ENCODE peak calls at places on chromosomes 16 and 17, in four cellular contexts. L is A549, H is K562, T is HepG2. Z is an unnamed sample.

GRCh38 chr16:48611329-48612137 is 1.6 kb upstream of the N4BP1 start:
- DNase-seq in L (peak; percentile 26), H (peak; percentile 42), T (peak; percentile 79), Z (no peak)

GRCh38 chr17:73387746-73388577 is 76.2 kb upstream of the CDC42EP4 start:
- DNase-seq in L (no peak), H (no peak), T (no peak), Z (no peak)

GRCh38 chr16:46949216-46949892 is 24.1 kb downstream of the DNAJA2 start:
- DNase-seq in L (no peak), H (no peak), T (no peak), Z (no peak)

GRCh38 chr17:77214743-77215142 is 74.0 kb downstream of the SEC14L1 start:
- DNase-seq in L (peak; percentile 79), H (peak; percentile 35), T (peak; percentile 65), Z (peak; percentile 31)

GRCh38 chr16:62289230-62289629 is 253.0 kb upstream of the CDH8 start:
- DNase-seq in L (no peak), H (no peak), T (no peak), Z (no peak)

GRCh38 chr16:81738831-81739496 is 40.1 kb upstream of the PLCG2 start:
- DNase-seq in L (no peak), H (peak; percentile 64), T (no peak), Z (no peak)

GRCh38 chr17:50052241-50052788 is 3.6 kb upstream of the ITGA3 start:
- DNase-seq in L (no peak), H (no peak), T (no peak), Z (no peak)

GRCh38 chr16:67395105-67395457 is 1.8 kb upstream of the TPPP3 start:
- DNase-seq in L (no peak), H (no peak), T (no peak), Z (no peak)

GRCh38 chr16:66247516-66248089 is 118.9 kb upstream of the CDH5 start:
- DNase-seq in L (no peak), H (no peak), T (no peak), Z (peak; percentile 71)

GRCh38 chr16:11016993-11017392 is 72.6 kb downstream of the CLEC16A start:
- DNase-seq in L (peak; percentile 56), H (no peak), T (peak; percentile 74), Z (peak; percentile 58)

GRCh38 chr16:87041732-87042131 is 275.5 kb downstream of the C16orf95 start:
- DNase-seq in L (no peak), H (no peak), T (no peak), Z (no peak)

GRCh38 chr17:74542727-74543383 is 3.1 kb downstream of the CD300C start:
- DNase-seq in L (no peak), H (no peak), T (no peak), Z (no peak)

GRCh38 chr17:17191346-17191792 is 14.8 kb downstream of the PLD6 start:
- DNase-seq in L (no peak), H (no peak), T (no peak), Z (peak; percentile 88)

DNA sequence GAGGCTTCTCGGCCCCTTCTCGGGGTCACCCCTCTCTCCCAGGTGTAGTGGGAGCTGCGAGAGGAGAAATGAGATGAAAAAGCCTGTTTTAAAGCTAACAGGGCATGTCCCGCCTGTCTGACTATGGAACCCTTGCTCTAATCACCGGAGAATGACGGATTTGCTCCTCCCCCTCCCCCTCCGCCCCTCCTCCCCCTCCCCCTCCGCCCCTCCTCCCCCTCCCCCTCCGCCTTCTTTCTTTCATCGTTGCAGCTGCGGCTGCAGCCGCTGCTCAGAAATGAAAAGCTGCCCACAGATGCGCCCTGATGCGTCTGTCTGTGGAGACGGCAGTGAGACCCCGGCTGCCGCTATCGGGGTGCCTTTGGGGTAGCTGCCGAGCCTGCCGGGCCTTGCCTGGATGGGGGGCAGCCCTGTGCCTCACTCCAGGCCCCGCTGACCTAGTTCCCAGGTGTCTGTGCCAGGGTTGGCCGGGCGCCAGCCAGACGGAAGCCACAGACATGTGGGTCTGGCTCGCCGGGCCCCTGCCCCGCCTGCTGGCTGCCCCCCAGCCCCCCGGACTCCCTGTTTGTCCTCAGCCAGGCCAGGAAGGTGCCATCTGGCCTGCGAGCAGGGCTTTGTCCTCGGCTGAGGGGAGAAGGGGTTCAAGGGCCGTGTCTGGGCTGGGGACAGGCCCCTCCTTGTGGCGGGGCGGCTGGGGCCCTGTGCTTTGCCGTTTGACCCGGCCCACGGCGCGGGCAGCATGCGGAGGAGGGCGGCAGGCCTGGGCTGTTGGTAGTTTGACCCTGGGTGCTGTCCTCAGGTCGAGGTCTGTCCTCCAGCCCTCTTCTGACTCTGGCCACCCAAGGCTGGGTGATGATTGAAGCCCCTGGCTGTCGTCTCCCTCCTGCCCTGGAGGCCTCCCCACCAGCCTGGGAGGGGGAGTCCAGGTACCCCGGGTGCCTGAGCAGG is 37.6 kb downstream of the GINS2 start:
- DNase-seq in L (no peak), H (no peak), T (no peak), Z (no peak)
- TF ChIP-seq MAZ in L (no peak), H (no peak), T (no peak), Z (no peak)

DNA sequence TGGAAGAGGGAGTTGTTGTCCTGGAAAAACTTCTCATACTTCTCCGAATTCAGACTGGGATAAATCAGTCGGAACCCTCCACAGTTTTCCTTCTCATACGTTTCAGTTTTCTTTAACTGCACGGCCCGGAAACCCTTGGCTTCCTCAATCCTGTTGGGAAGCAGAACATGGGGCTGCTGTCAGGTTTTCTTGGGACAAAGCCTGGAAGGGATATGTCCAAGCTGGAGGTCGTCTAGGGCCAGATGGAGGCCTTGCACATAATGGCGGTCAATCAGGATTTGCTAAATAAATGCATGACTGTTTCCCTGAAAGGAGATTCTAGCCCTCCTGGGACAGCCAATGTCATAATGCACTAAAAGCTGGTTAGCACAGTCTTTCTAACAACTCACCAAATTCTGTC is 29.2 kb downstream of the TTLL6 start:
- DNase-seq in L (no peak), H (no peak), T (no peak), Z (no peak)
- TF ChIP-seq MAZ in L (no peak), H (no peak), T (no peak), Z (no peak)

GRCh38 chr16:71547168-71547567 is 20.9 kb downstream of the CHST4 start:
- DNase-seq in L (no peak), H (no peak), T (no peak), Z (no peak)

GRCh38 chr16:71536752-71537499 is 10.7 kb downstream of the CHST4 start:
- DNase-seq in L (no peak), H (no peak), T (no peak), Z (no peak)

GRCh38 chr16:71537643-71538042 is 11.4 kb downstream of the CHST4 start:
- DNase-seq in L (peak; percentile 64), H (peak; percentile 55), T (peak; percentile 66), Z (peak; percentile 41)

GRCh38 chr16:71542377-71542776 is 16.2 kb downstream of the CHST4 start:
- DNase-seq in L (peak; percentile 61), H (peak; percentile 58), T (peak; percentile 63), Z (peak; percentile 6)
- TF ChIP-seq MAZ in L (no peak), H (no peak), T (no peak), Z (no peak)

GRCh38 chr17:79930786-79931516 is 91.7 kb upstream of the CBX4 start:
- DNase-seq in L (no peak), H (no peak), T (no peak), Z (no peak)

GRCh38 chr17:79927688-79928501 is 88.7 kb upstream of the CBX4 start:
- DNase-seq in L (no peak), H (no peak), T (no peak), Z (no peak)

GRCh38 chr17:79928502-79929256 is 89.4 kb upstream of the CBX4 start:
- DNase-seq in L (no peak), H (no peak), T (no peak), Z (no peak)

GRCh38 chr17:79930077-79930785 is 91.0 kb upstream of the CBX4 start:
- DNase-seq in L (no peak), H (no peak), T (no peak), Z (no peak)

DNA sequence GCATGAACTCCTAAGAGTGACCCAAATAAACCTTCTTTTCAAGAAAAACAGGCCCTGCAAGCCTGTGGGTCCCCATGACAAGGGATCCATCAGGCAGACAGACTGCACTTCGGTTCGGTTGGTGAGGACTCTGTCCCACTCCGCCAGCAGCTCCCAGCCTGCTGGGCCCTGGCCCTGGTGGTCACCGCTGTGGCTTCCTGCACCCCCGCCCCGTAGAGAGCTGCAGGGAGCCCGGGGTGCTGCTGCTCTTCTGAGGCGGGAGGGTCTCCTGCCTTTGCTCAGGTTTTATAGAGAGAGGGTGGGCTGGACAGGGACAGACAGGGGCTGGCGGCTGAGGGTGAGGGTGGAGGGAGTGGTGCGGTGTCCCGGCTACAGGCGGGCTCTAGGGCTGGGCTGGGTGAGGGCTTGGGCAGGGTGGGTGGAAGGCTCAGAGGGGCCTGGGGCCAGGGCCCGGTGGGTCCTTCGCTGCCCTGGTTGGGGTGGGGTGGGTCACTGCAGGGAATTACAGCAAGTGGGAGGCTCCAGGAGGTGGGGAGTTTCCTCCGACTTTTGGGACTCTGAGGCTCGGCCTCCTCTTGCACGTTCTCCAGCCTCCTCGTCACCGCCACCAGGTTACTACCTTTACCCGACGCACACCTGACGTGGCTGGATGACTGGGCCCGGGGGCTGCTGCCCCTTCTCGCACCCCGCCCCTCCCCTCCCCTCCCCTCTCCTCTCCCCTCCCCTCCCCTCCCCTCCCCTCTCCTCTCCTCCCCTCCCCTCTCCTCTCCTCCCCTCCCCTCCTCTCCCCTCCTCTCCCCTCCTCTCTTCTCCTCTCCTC is 90.2 kb upstream of the CBX4 start:
- DNase-seq in L (no peak), H (no peak), T (no peak), Z (no peak)
- TF ChIP-seq MAZ in L (no peak), H (no peak), T (peak; percentile 15), Z (no peak)

DNA sequence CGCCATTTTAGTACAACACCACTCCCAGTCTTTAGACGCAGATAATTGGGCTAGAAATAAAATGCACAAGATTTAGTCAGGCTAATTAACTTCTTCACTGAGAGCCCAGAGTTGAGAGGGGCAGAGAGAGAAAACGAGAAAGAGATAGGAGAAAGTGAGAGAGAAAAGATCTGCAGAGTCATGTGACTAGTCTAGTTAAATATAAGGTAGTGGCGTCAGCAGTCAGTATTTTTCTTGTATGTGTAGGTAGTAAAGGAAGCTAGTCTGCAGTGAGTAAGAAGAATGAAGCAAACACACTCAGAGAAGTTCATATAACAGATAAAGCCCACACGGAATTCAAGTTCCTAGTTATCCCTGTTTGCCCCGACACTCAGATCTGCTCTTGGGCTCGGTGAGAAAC is 392.6 kb upstream of the ERCC4 start:
- DNase-seq in L (no peak), H (no peak), T (no peak), Z (no peak)
- TF ChIP-seq MAZ in L (no peak), H (no peak), T (no peak), Z (no peak)

GRCh38 chr16:13120557-13120956 is 219.2 kb downstream of the SHISA9 start:
- DNase-seq in L (no peak), H (no peak), T (no peak), Z (no peak)

GRCh38 chr16:13122074-13122473 is 220.7 kb downstream of the SHISA9 start:
- DNase-seq in L (no peak), H (no peak), T (no peak), Z (no peak)

GRCh38 chr16:13118091-13118490 is 216.7 kb downstream of the SHISA9 start:
- DNase-seq in L (no peak), H (no peak), T (no peak), Z (no peak)

DNA sequence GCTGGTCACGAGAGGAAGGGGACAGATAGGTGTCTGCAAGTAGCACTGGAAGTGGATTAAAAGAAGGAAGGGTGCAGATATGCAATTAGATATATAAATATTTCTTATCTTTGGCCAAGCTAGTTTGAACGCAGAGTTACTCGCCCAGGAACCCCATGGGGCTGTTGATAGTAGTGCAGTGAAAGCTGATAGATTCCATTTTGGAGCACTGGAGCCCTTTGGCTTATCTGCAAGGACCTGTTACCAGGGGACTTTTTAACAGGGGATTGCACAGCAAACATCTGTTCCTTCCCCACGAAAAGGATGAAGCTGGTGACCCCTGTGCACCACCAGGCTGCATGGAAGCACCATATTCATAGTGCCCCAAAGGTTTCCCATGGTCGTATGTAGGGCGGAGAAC is 218.7 kb downstream of the SHISA9 start:
- DNase-seq in L (no peak), H (no peak), T (no peak), Z (no peak)
- TF ChIP-seq MAZ in L (no peak), H (no peak), T (no peak), Z (no peak)

Z was measured in IMR-90.